ENCODE peak calls at places on chromosomes 6 and 20, in eight cellular contexts. One of them, this sample, is unnamed.

GRCh38 chr20:1876975-1877603 is 18.1 kb upstream of the SIRPA start:
- DNase-seq in B cell: peak; percentile 70
- DNase-seq in hepatocyte: peak; percentile 73
- DNase-seq in right lobe of liver: no peak
- DNase-seq in GM06990: no peak
- DNase-seq in tibial artery: no peak
- DNase-seq in uterus: no peak
- DNase-seq in fibroblast of lung: peak; percentile 20
- DNase-seq in this sample: peak; percentile 19

GRCh38 chr20:47360489-47361267 is 4.2 kb upstream of the ZMYND8 start:
- DNase-seq in B cell: no peak
- DNase-seq in hepatocyte: peak; percentile 85
- DNase-seq in right lobe of liver: peak; percentile 89
- DNase-seq in GM06990: peak; percentile 62
- DNase-seq in tibial artery: peak; percentile 88
- DNase-seq in uterus: peak; percentile 82
- DNase-seq in fibroblast of lung: peak; percentile 98
- DNase-seq in this sample: no peak

GRCh38 chr20:43388267-43389081 is 69.2 kb upstream of the SRSF6 start:
- DNase-seq in B cell: no peak
- DNase-seq in hepatocyte: no peak
- DNase-seq in right lobe of liver: no peak
- DNase-seq in GM06990: no peak
- DNase-seq in tibial artery: peak; percentile 56
- DNase-seq in uterus: peak; percentile 80
- DNase-seq in fibroblast of lung: peak; percentile 27
- DNase-seq in this sample: peak; percentile 26

GRCh38 chr6:136549359-136550044 is 720 bp downstream of the MAP7 start:
- DNase-seq in B cell: peak; percentile 56
- DNase-seq in hepatocyte: peak; percentile 60
- DNase-seq in right lobe of liver: peak; percentile 23
- DNase-seq in GM06990: peak; percentile 11
- DNase-seq in tibial artery: no peak
- DNase-seq in uterus: peak; percentile 18
- DNase-seq in fibroblast of lung: no peak
- DNase-seq in this sample: no peak

GRCh38 chr6:87281426-87281825 is 41.0 kb upstream of the SMIM8 start:
- DNase-seq in B cell: no peak
- DNase-seq in hepatocyte: no peak
- DNase-seq in right lobe of liver: no peak
- DNase-seq in GM06990: no peak
- DNase-seq in tibial artery: no peak
- DNase-seq in uterus: no peak
- DNase-seq in fibroblast of lung: peak; percentile 20
- DNase-seq in this sample: no peak

GRCh38 chr6:44202332-44202971 is 14.3 kb upstream of the MYMX start:
- DNase-seq in B cell: no peak
- DNase-seq in hepatocyte: no peak
- DNase-seq in right lobe of liver: no peak
- DNase-seq in GM06990: no peak
- DNase-seq in tibial artery: no peak
- DNase-seq in uterus: no peak
- DNase-seq in fibroblast of lung: no peak
- DNase-seq in this sample: no peak

GRCh38 chr6:100573169-100573568 is 108.4 kb upstream of the SIM1 start:
- DNase-seq in B cell: no peak
- DNase-seq in hepatocyte: no peak
- DNase-seq in right lobe of liver: no peak
- DNase-seq in GM06990: no peak
- DNase-seq in tibial artery: no peak
- DNase-seq in uterus: no peak
- DNase-seq in fibroblast of lung: peak; percentile 57
- DNase-seq in this sample: no peak

GRCh38 chr6:35710241-35710847 is 21.6 kb upstream of the FKBP5 start:
- DNase-seq in B cell: no peak
- DNase-seq in hepatocyte: peak; percentile 47
- DNase-seq in right lobe of liver: no peak
- DNase-seq in GM06990: no peak
- DNase-seq in tibial artery: no peak
- DNase-seq in uterus: no peak
- DNase-seq in fibroblast of lung: no peak
- DNase-seq in this sample: peak; percentile 74

GRCh38 chr6:126064994-126065401 is 78.7 kb downstream of the TRMT11 start:
- DNase-seq in B cell: no peak
- DNase-seq in hepatocyte: peak; percentile 45
- DNase-seq in right lobe of liver: no peak
- DNase-seq in GM06990: no peak
- DNase-seq in tibial artery: no peak
- DNase-seq in uterus: peak; percentile 33
- DNase-seq in fibroblast of lung: peak; percentile 52
- DNase-seq in this sample: no peak

GRCh38 chr6:104685871-104686549 is 173.7 kb downstream of the HACE1 start:
- DNase-seq in B cell: no peak
- DNase-seq in hepatocyte: no peak
- DNase-seq in right lobe of liver: no peak
- DNase-seq in GM06990: no peak
- DNase-seq in tibial artery: no peak
- DNase-seq in uterus: no peak
- DNase-seq in fibroblast of lung: no peak
- DNase-seq in this sample: no peak

GRCh38 chr6:167719920-167720319 is 106.8 kb upstream of the AFDN start:
- DNase-seq in B cell: no peak
- DNase-seq in hepatocyte: no peak
- DNase-seq in right lobe of liver: no peak
- DNase-seq in GM06990: no peak
- DNase-seq in tibial artery: no peak
- DNase-seq in uterus: no peak
- DNase-seq in fibroblast of lung: no peak
- DNase-seq in this sample: no peak

GRCh38 chr6:55495277-55495676 is 83.7 kb downstream of the HMGCLL1 start:
- DNase-seq in B cell: no peak
- DNase-seq in hepatocyte: no peak
- DNase-seq in right lobe of liver: no peak
- DNase-seq in GM06990: no peak
- DNase-seq in tibial artery: no peak
- DNase-seq in uterus: no peak
- DNase-seq in fibroblast of lung: no peak
- DNase-seq in this sample: no peak

GRCh38 chr6:52089758-52090348 is 2.4 kb upstream of the PKHD1 start:
- DNase-seq in B cell: no peak
- DNase-seq in hepatocyte: no peak
- DNase-seq in right lobe of liver: peak; percentile 59
- DNase-seq in GM06990: no peak
- DNase-seq in tibial artery: no peak
- DNase-seq in uterus: no peak
- DNase-seq in fibroblast of lung: no peak
- DNase-seq in this sample: no peak

DNA sequence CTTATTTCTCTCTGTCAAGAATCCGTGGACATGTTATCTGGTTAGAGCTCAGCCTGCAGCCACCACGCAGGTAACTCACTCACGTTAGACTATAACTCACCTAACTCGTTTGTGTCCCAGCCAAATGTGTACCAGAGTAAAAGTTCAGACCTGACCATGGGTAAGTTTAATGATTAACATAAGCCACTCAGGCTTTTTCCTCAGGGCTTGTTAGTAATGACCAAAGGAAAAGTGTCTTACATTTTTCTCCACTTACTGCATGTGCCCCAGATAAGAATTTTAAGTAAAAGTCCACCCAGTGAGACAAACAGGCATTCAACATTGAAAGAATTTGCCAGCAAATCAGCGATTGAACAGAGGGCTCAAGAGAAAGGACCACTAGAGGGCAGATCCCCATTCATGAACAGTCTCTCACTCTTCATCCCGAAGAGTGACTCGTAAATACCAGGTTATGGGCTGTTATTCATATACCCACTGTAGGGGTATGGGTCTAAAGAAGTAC is at the start of gene PKHD1:
- DNase-seq in B cell: no peak
- DNase-seq in hepatocyte: peak; percentile 56
- DNase-seq in right lobe of liver: no peak
- DNase-seq in GM06990: no peak
- DNase-seq in tibial artery: no peak
- DNase-seq in uterus: no peak
- DNase-seq in fibroblast of lung: no peak
- DNase-seq in this sample: no peak
- TF ChIP-seq CTCF in B cell: no peak
- TF ChIP-seq CTCF in hepatocyte: peak; percentile 55
- TF ChIP-seq CTCF in right lobe of liver: peak; percentile 65
- TF ChIP-seq CTCF in GM06990: peak; percentile 66
- TF ChIP-seq CTCF in tibial artery: no peak
- TF ChIP-seq CTCF in uterus: no peak
- TF ChIP-seq CTCF in fibroblast of lung: peak; percentile 11
- TF ChIP-seq CTCF in this sample: no peak

DNA sequence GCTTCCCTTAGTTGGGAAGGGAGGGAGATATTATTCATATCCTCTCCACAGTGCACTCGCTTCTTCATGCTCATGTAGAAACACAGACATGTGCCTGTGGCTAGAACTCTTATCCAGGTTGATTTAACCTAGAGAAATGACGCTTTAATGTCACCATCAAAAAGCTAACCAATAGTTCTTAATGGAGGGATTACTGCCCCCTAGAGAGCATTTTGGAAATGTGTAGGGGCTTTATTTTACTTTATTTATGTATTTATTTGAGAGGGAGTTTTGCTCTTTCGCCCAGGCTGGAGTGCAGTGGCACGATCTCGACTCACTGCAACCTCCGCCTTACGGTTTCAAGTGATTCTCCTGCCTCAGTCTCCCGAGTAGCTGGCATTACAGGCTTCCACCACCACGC is 229.6 kb downstream of the SOD2 start:
- DNase-seq in B cell: no peak
- DNase-seq in hepatocyte: peak; percentile 51
- DNase-seq in right lobe of liver: no peak
- DNase-seq in GM06990: no peak
- DNase-seq in tibial artery: no peak
- DNase-seq in uterus: no peak
- DNase-seq in fibroblast of lung: peak; percentile 6
- DNase-seq in this sample: no peak
- TF ChIP-seq CTCF in B cell: no peak
- TF ChIP-seq CTCF in hepatocyte: peak; percentile 58
- TF ChIP-seq CTCF in right lobe of liver: peak; percentile 61
- TF ChIP-seq CTCF in GM06990: peak; percentile 25
- TF ChIP-seq CTCF in tibial artery: peak; percentile 26
- TF ChIP-seq CTCF in uterus: no peak
- TF ChIP-seq CTCF in fibroblast of lung: peak; percentile 13
- TF ChIP-seq CTCF in this sample: no peak

GRCh38 chr20:24479106-24479505 is 9.7 kb downstream of the SYNDIG1 start:
- DNase-seq in B cell: no peak
- DNase-seq in hepatocyte: no peak
- DNase-seq in right lobe of liver: no peak
- DNase-seq in GM06990: no peak
- DNase-seq in tibial artery: no peak
- DNase-seq in uterus: no peak
- DNase-seq in fibroblast of lung: no peak
- DNase-seq in this sample: no peak
- TF ChIP-seq CTCF in B cell: no peak
- TF ChIP-seq CTCF in hepatocyte: no peak
- TF ChIP-seq CTCF in right lobe of liver: no peak
- TF ChIP-seq CTCF in GM06990: no peak
- TF ChIP-seq CTCF in tibial artery: no peak
- TF ChIP-seq CTCF in uterus: no peak
- TF ChIP-seq CTCF in fibroblast of lung: no peak
- TF ChIP-seq CTCF in this sample: no peak

GRCh38 chr20:10701607-10702006 is 27.8 kb upstream of the JAG1 start:
- DNase-seq in B cell: no peak
- DNase-seq in hepatocyte: no peak
- DNase-seq in right lobe of liver: no peak
- DNase-seq in GM06990: no peak
- DNase-seq in tibial artery: no peak
- DNase-seq in uterus: no peak
- DNase-seq in fibroblast of lung: no peak
- DNase-seq in this sample: no peak
- TF ChIP-seq CTCF in B cell: no peak
- TF ChIP-seq CTCF in hepatocyte: no peak
- TF ChIP-seq CTCF in right lobe of liver: no peak
- TF ChIP-seq CTCF in GM06990: no peak
- TF ChIP-seq CTCF in tibial artery: no peak
- TF ChIP-seq CTCF in uterus: no peak
- TF ChIP-seq CTCF in fibroblast of lung: no peak
- TF ChIP-seq CTCF in this sample: no peak

GRCh38 chr6:50056242-50056641 is 6.5 kb upstream of the DEFB112 start:
- DNase-seq in B cell: no peak
- DNase-seq in hepatocyte: no peak
- DNase-seq in right lobe of liver: no peak
- DNase-seq in GM06990: no peak
- DNase-seq in tibial artery: no peak
- DNase-seq in uterus: no peak
- DNase-seq in fibroblast of lung: no peak
- DNase-seq in this sample: no peak

DNA sequence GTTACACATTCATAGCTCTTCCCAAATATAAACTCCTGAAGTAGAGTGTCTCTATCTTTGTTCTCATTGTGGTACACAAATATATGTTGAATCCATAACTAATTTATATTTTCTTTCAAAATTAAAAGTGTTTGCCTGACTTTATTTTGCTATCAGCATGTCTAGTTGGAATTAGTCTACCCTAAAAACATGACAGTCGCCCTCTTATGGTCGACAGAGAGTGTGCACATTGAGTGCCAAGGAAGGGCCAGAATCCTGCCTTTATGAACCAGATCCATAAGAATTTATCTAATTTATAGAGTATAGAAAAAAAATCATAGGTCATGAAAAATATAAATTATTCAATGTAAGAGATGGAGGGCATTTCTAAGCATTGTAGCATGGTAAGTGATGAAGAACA is 12.3 kb upstream of the DEFB112 start:
- DNase-seq in B cell: no peak
- DNase-seq in hepatocyte: no peak
- DNase-seq in right lobe of liver: no peak
- DNase-seq in GM06990: no peak
- DNase-seq in tibial artery: no peak
- DNase-seq in uterus: no peak
- DNase-seq in fibroblast of lung: no peak
- DNase-seq in this sample: no peak
- TF ChIP-seq CTCF in B cell: no peak
- TF ChIP-seq CTCF in hepatocyte: peak; percentile 26
- TF ChIP-seq CTCF in right lobe of liver: no peak
- TF ChIP-seq CTCF in GM06990: peak; percentile 67
- TF ChIP-seq CTCF in tibial artery: no peak
- TF ChIP-seq CTCF in uterus: no peak
- TF ChIP-seq CTCF in fibroblast of lung: peak; percentile 46
- TF ChIP-seq CTCF in this sample: no peak

DNA sequence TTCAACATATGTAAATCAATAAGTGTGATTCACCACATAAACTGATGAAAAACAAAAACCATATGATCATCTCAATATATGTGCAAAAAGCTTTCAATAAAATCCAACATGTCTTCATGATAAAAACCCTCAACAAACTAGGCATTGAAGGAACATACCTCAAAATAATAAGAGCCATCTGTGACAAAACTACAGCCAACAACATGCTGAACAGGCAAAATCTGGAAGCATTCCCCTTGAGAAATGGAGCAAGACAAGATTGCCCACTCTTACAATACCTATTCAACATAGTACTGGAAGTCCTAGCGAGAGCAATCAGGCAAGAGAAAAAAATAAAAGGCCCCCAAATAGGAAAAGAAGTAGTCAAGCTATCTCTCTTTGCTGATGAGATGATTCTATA is 76.5 kb downstream of the OTOR start:
- DNase-seq in B cell: no peak
- DNase-seq in hepatocyte: no peak
- DNase-seq in right lobe of liver: no peak
- DNase-seq in GM06990: no peak
- DNase-seq in tibial artery: no peak
- DNase-seq in uterus: no peak
- DNase-seq in fibroblast of lung: no peak
- DNase-seq in this sample: no peak
- TF ChIP-seq CTCF in B cell: no peak
- TF ChIP-seq CTCF in hepatocyte: no peak
- TF ChIP-seq CTCF in right lobe of liver: no peak
- TF ChIP-seq CTCF in GM06990: no peak
- TF ChIP-seq CTCF in tibial artery: no peak
- TF ChIP-seq CTCF in uterus: no peak
- TF ChIP-seq CTCF in fibroblast of lung: no peak
- TF ChIP-seq CTCF in this sample: no peak

This sample was measured in activated CD8-positive, alpha-beta T cell treated with anti-CD3 and anti-CD28 coated beads for 36 hours.